ENCODE peak calls at places on chromosomes 13 and 19, in eight cellular contexts. One of them, this sample, is unnamed.
A peak's percentile ranks its signal among the peaks of the same experiment; 100 is the strongest.

GRCh38 chr19:41307954-41308449 is 2.0 kb upstream of the CCDC97 start:
- DNase-seq in substantia nigra: no peak
- DNase-seq in DMS153: no peak
- DNase-seq in HS-5: no peak
- DNase-seq in epithelial cell of esophagus: peak; percentile 9
- DNase-seq in AG04450: no peak
- DNase-seq in nephron progenitor cell: no peak
- DNase-seq in RWPE1: no peak
- DNase-seq in this sample: no peak

GRCh38 chr13:76638160-76638559 is 248.0 kb downstream of the KCTD12 start:
- DNase-seq in substantia nigra: no peak
- DNase-seq in DMS153: no peak
- DNase-seq in HS-5: no peak
- DNase-seq in epithelial cell of esophagus: no peak
- DNase-seq in AG04450: no peak
- DNase-seq in nephron progenitor cell: no peak
- DNase-seq in RWPE1: no peak
- DNase-seq in this sample: no peak

GRCh38 chr19:53094749-53095575 is 8.3 kb downstream of the ZNF160 start:
- DNase-seq in substantia nigra: no peak
- DNase-seq in DMS153: no peak
- DNase-seq in HS-5: no peak
- DNase-seq in epithelial cell of esophagus: no peak
- DNase-seq in AG04450: no peak
- DNase-seq in nephron progenitor cell: no peak
- DNase-seq in RWPE1: no peak
- DNase-seq in this sample: no peak

GRCh38 chr13:42807866-42808265 is 26.5 kb downstream of the FAM216B start:
- DNase-seq in substantia nigra: no peak
- DNase-seq in DMS153: no peak
- DNase-seq in HS-5: no peak
- DNase-seq in epithelial cell of esophagus: peak; percentile 93
- DNase-seq in AG04450: no peak
- DNase-seq in nephron progenitor cell: no peak
- DNase-seq in RWPE1: peak; percentile 61
- DNase-seq in this sample: peak; percentile 75

GRCh38 chr13:94050686-94051085 is 428.8 kb downstream of the DCT start:
- DNase-seq in substantia nigra: no peak
- DNase-seq in DMS153: no peak
- DNase-seq in HS-5: no peak
- DNase-seq in epithelial cell of esophagus: no peak
- DNase-seq in AG04450: no peak
- DNase-seq in nephron progenitor cell: no peak
- DNase-seq in RWPE1: no peak
- DNase-seq in this sample: no peak

GRCh38 chr13:26220575-26220974 is 1.5 kb downstream of the RNF6 start:
- DNase-seq in substantia nigra: no peak
- DNase-seq in DMS153: no peak
- DNase-seq in HS-5: no peak
- DNase-seq in epithelial cell of esophagus: peak; percentile 83
- DNase-seq in AG04450: no peak
- DNase-seq in nephron progenitor cell: no peak
- DNase-seq in RWPE1: peak; percentile 29
- DNase-seq in this sample: peak; percentile 66

GRCh38 chr19:1911995-1912394 is 6.8 kb downstream of the ADAT3 start:
- DNase-seq in substantia nigra: no peak
- DNase-seq in DMS153: no peak
- DNase-seq in HS-5: no peak
- DNase-seq in epithelial cell of esophagus: no peak
- DNase-seq in AG04450: no peak
- DNase-seq in nephron progenitor cell: no peak
- DNase-seq in RWPE1: no peak
- DNase-seq in this sample: no peak

GRCh38 chr13:111239754-111240670 is 80.4 kb upstream of the TEX29 start:
- DNase-seq in substantia nigra: no peak
- DNase-seq in DMS153: no peak
- DNase-seq in HS-5: no peak
- DNase-seq in epithelial cell of esophagus: no peak
- DNase-seq in AG04450: no peak
- DNase-seq in nephron progenitor cell: no peak
- DNase-seq in RWPE1: no peak
- DNase-seq in this sample: no peak

GRCh38 chr19:15291089-15291488 is 41.2 kb downstream of the BRD4 start:
- DNase-seq in substantia nigra: no peak
- DNase-seq in DMS153: no peak
- DNase-seq in HS-5: no peak
- DNase-seq in epithelial cell of esophagus: no peak
- DNase-seq in AG04450: no peak
- DNase-seq in nephron progenitor cell: no peak
- DNase-seq in RWPE1: no peak
- DNase-seq in this sample: peak; percentile 67

GRCh38 chr13:98783856-98784478 is 31.5 kb upstream of the SLC15A1 start:
- DNase-seq in substantia nigra: no peak
- DNase-seq in DMS153: no peak
- DNase-seq in HS-5: no peak
- DNase-seq in epithelial cell of esophagus: peak; percentile 10
- DNase-seq in AG04450: no peak
- DNase-seq in nephron progenitor cell: no peak
- DNase-seq in RWPE1: no peak
- DNase-seq in this sample: no peak

GRCh38 chr13:48559638-48560320 is 26.9 kb upstream of the RCBTB2 start:
- DNase-seq in substantia nigra: no peak
- DNase-seq in DMS153: no peak
- DNase-seq in HS-5: peak; percentile 15
- DNase-seq in epithelial cell of esophagus: peak; percentile 87
- DNase-seq in AG04450: no peak
- DNase-seq in nephron progenitor cell: no peak
- DNase-seq in RWPE1: peak; percentile 21
- DNase-seq in this sample: no peak

GRCh38 chr19:29176981-29177754 is 35.8 kb downstream of the UQCRFS1 start:
- DNase-seq in substantia nigra: no peak
- DNase-seq in DMS153: no peak
- DNase-seq in HS-5: no peak
- DNase-seq in epithelial cell of esophagus: no peak
- DNase-seq in AG04450: no peak
- DNase-seq in nephron progenitor cell: no peak
- DNase-seq in RWPE1: no peak
- DNase-seq in this sample: no peak

GRCh38 chr19:33254245-33254824 is 28.7 kb upstream of the SLC7A10 start:
- DNase-seq in substantia nigra: no peak
- DNase-seq in DMS153: no peak
- DNase-seq in HS-5: no peak
- DNase-seq in epithelial cell of esophagus: no peak
- DNase-seq in AG04450: no peak
- DNase-seq in nephron progenitor cell: no peak
- DNase-seq in RWPE1: no peak
- DNase-seq in this sample: no peak

GRCh38 chr13:25292301-25292700 is 5.0 kb upstream of the MTMR6 start:
- DNase-seq in substantia nigra: no peak
- DNase-seq in DMS153: peak; percentile 54
- DNase-seq in HS-5: no peak
- DNase-seq in epithelial cell of esophagus: peak; percentile 10
- DNase-seq in AG04450: no peak
- DNase-seq in nephron progenitor cell: no peak
- DNase-seq in RWPE1: no peak
- DNase-seq in this sample: peak; percentile 33

GRCh38 chr13:35917252-35917941 is 213.8 kb downstream of the DCLK1 start:
- DNase-seq in substantia nigra: no peak
- DNase-seq in DMS153: no peak
- DNase-seq in HS-5: no peak
- DNase-seq in epithelial cell of esophagus: no peak
- DNase-seq in AG04450: no peak
- DNase-seq in nephron progenitor cell: peak; percentile 2
- DNase-seq in RWPE1: no peak
- DNase-seq in this sample: no peak

GRCh38 chr19:40360020-40360686 is 11.7 kb downstream of the PLD3 start:
- DNase-seq in substantia nigra: no peak
- DNase-seq in DMS153: no peak
- DNase-seq in HS-5: no peak
- DNase-seq in epithelial cell of esophagus: no peak
- DNase-seq in AG04450: no peak
- DNase-seq in nephron progenitor cell: no peak
- DNase-seq in RWPE1: no peak
- DNase-seq in this sample: no peak

GRCh38 chr19:38990949-38991697 is 15.6 kb upstream of the FBXO17 start:
- DNase-seq in substantia nigra: no peak
- DNase-seq in DMS153: no peak
- DNase-seq in HS-5: no peak
- DNase-seq in epithelial cell of esophagus: no peak
- DNase-seq in AG04450: no peak
- DNase-seq in nephron progenitor cell: no peak
- DNase-seq in RWPE1: no peak
- DNase-seq in this sample: no peak

GRCh38 chr13:89763011-89763410 is 1584.5 kb upstream of the MIR17HG start:
- DNase-seq in substantia nigra: no peak
- DNase-seq in DMS153: no peak
- DNase-seq in HS-5: no peak
- DNase-seq in epithelial cell of esophagus: peak; percentile 62
- DNase-seq in AG04450: no peak
- DNase-seq in nephron progenitor cell: no peak
- DNase-seq in RWPE1: peak; percentile 8
- DNase-seq in this sample: no peak

GRCh38 chr13:40777166-40777956 is 6.4 kb upstream of the MRPS31 start:
- DNase-seq in substantia nigra: no peak
- DNase-seq in DMS153: peak; percentile 50
- DNase-seq in HS-5: no peak
- DNase-seq in epithelial cell of esophagus: peak; percentile 59
- DNase-seq in AG04450: no peak
- DNase-seq in nephron progenitor cell: peak; percentile 30
- DNase-seq in RWPE1: peak; percentile 58
- DNase-seq in this sample: peak; percentile 70

GRCh38 chr13:99953138-99953755 is 18.3 kb downstream of the ZIC5 start:
- DNase-seq in substantia nigra: no peak
- DNase-seq in DMS153: no peak
- DNase-seq in HS-5: no peak
- DNase-seq in epithelial cell of esophagus: no peak
- DNase-seq in AG04450: no peak
- DNase-seq in nephron progenitor cell: no peak
- DNase-seq in RWPE1: no peak
- DNase-seq in this sample: no peak

GRCh38 chr13:64819081-64819480 is 2411.1 kb downstream of the PCDH9 start:
- DNase-seq in substantia nigra: no peak
- DNase-seq in DMS153: no peak
- DNase-seq in HS-5: no peak
- DNase-seq in epithelial cell of esophagus: peak; percentile 28
- DNase-seq in AG04450: no peak
- DNase-seq in nephron progenitor cell: no peak
- DNase-seq in RWPE1: no peak
- DNase-seq in this sample: no peak

GRCh38 chr13:30789360-30789862 is 54.1 kb downstream of the ALOX5AP start:
- DNase-seq in substantia nigra: no peak
- DNase-seq in DMS153: no peak
- DNase-seq in HS-5: no peak
- DNase-seq in epithelial cell of esophagus: no peak
- DNase-seq in AG04450: no peak
- DNase-seq in nephron progenitor cell: no peak
- DNase-seq in RWPE1: no peak
- DNase-seq in this sample: no peak

GRCh38 chr13:61685683-61686013 is 270.0 kb upstream of the PCDH20 start:
- DNase-seq in substantia nigra: peak; percentile 5
- DNase-seq in DMS153: peak; percentile 34
- DNase-seq in HS-5: no peak
- DNase-seq in epithelial cell of esophagus: peak; percentile 60
- DNase-seq in AG04450: no peak
- DNase-seq in nephron progenitor cell: peak; percentile 16
- DNase-seq in RWPE1: no peak
- DNase-seq in this sample: no peak

GRCh38 chr19:8611890-8612806 is 1.6 kb upstream of the ADAMTS10 start:
- DNase-seq in substantia nigra: no peak
- DNase-seq in DMS153: no peak
- DNase-seq in HS-5: no peak
- DNase-seq in epithelial cell of esophagus: no peak
- DNase-seq in AG04450: no peak
- DNase-seq in nephron progenitor cell: no peak
- DNase-seq in RWPE1: no peak
- DNase-seq in this sample: peak; percentile 63

GRCh38 chr19:21604941-21605548 is 99.6 kb downstream of the ZNF429 start:
- DNase-seq in substantia nigra: no peak
- DNase-seq in DMS153: peak; percentile 5
- DNase-seq in HS-5: no peak
- DNase-seq in epithelial cell of esophagus: peak; percentile 73
- DNase-seq in AG04450: no peak
- DNase-seq in nephron progenitor cell: no peak
- DNase-seq in RWPE1: peak; percentile 30
- DNase-seq in this sample: no peak

GRCh38 chr19:12834418-12834943 is at the start of gene RTBDN:
- DNase-seq in substantia nigra: no peak
- DNase-seq in DMS153: no peak
- DNase-seq in HS-5: no peak
- DNase-seq in epithelial cell of esophagus: no peak
- DNase-seq in AG04450: no peak
- DNase-seq in nephron progenitor cell: no peak
- DNase-seq in RWPE1: no peak
- DNase-seq in this sample: no peak

GRCh38 chr19:1082928-1083816 is 12.0 kb downstream of the POLR2E start:
- DNase-seq in substantia nigra: no peak
- DNase-seq in DMS153: no peak
- DNase-seq in HS-5: no peak
- DNase-seq in epithelial cell of esophagus: no peak
- DNase-seq in AG04450: no peak
- DNase-seq in nephron progenitor cell: no peak
- DNase-seq in RWPE1: no peak
- DNase-seq in this sample: no peak

GRCh38 chr13:20132052-20132634 is 28.7 kb downstream of the GJA3 start:
- DNase-seq in substantia nigra: no peak
- DNase-seq in DMS153: no peak
- DNase-seq in HS-5: no peak
- DNase-seq in epithelial cell of esophagus: no peak
- DNase-seq in AG04450: no peak
- DNase-seq in nephron progenitor cell: no peak
- DNase-seq in RWPE1: no peak
- DNase-seq in this sample: no peak

GRCh38 chr13:40410315-40410714 is 256.1 kb downstream of the FOXO1 start:
- DNase-seq in substantia nigra: no peak
- DNase-seq in DMS153: no peak
- DNase-seq in HS-5: no peak
- DNase-seq in epithelial cell of esophagus: no peak
- DNase-seq in AG04450: no peak
- DNase-seq in nephron progenitor cell: no peak
- DNase-seq in RWPE1: no peak
- DNase-seq in this sample: no peak

GRCh38 chr19:42989851-42990250 is 36.4 kb downstream of the PSG11 start:
- DNase-seq in substantia nigra: no peak
- DNase-seq in DMS153: peak; percentile 99
- DNase-seq in HS-5: no peak
- DNase-seq in epithelial cell of esophagus: peak; percentile 94
- DNase-seq in AG04450: no peak
- DNase-seq in nephron progenitor cell: no peak
- DNase-seq in RWPE1: no peak
- DNase-seq in this sample: no peak

GRCh38 chr13:24741016-24741662 is 22.8 kb upstream of the RNF17 start:
- DNase-seq in substantia nigra: no peak
- DNase-seq in DMS153: no peak
- DNase-seq in HS-5: no peak
- DNase-seq in epithelial cell of esophagus: peak; percentile 22
- DNase-seq in AG04450: no peak
- DNase-seq in nephron progenitor cell: no peak
- DNase-seq in RWPE1: no peak
- DNase-seq in this sample: no peak

GRCh38 chr19:34985249-34986022 is 14.7 kb upstream of the GRAMD1A start:
- DNase-seq in substantia nigra: no peak
- DNase-seq in DMS153: no peak
- DNase-seq in HS-5: no peak
- DNase-seq in epithelial cell of esophagus: peak; percentile 23
- DNase-seq in AG04450: no peak
- DNase-seq in nephron progenitor cell: no peak
- DNase-seq in RWPE1: no peak
- DNase-seq in this sample: no peak

GRCh38 chr19:15971217-15971616 is 22.4 kb downstream of the OR10H4 start:
- DNase-seq in substantia nigra: no peak
- DNase-seq in DMS153: no peak
- DNase-seq in HS-5: no peak
- DNase-seq in epithelial cell of esophagus: peak; percentile 2
- DNase-seq in AG04450: no peak
- DNase-seq in nephron progenitor cell: no peak
- DNase-seq in RWPE1: no peak
- DNase-seq in this sample: no peak

GRCh38 chr13:28865951-28866350 is 45.8 kb downstream of the MTUS2 start:
- DNase-seq in substantia nigra: no peak
- DNase-seq in DMS153: no peak
- DNase-seq in HS-5: no peak
- DNase-seq in epithelial cell of esophagus: no peak
- DNase-seq in AG04450: no peak
- DNase-seq in nephron progenitor cell: no peak
- DNase-seq in RWPE1: no peak
- DNase-seq in this sample: no peak

This sample was measured in mesenchymal stem cell.